ENCODE peak calls at places on chromosome X, in six cellular contexts. X is lung, T is IMR-90, G is body of pancreas, O is RWPE1, B is RWPE2. H is an unnamed sample.

GRCh38 chrX:105488731-105489130 is 268.2 kb upstream of the TEX13A start:
- DNase-seq in X (no peak), T (no peak), G (no peak), O (no peak), B (no peak), H (no peak)

GRCh38 chrX:101415180-101416130 is 7.4 kb downstream of the HNRNPH2 start:
- DNase-seq in X (peak), T (peak), G (peak), O (peak), B (no peak), H (peak)

GRCh38 chrX:103360092-103360491 is 3.8 kb downstream of the TCEAL9 start:
- DNase-seq in X (no peak), T (no peak), G (no peak), O (no peak), B (no peak), H (no peak)

GRCh38 chrX:1581132-1581531 is 10.3 kb upstream of the AKAP17A start:
- DNase-seq in X (peak), T (no peak), G (peak), O (peak), B (no peak), H (peak)

GRCh38 chrX:26851981-26852380 is 611.2 kb downstream of the PPP4R3C start:
- DNase-seq in X (no peak), T (no peak), G (no peak), O (no peak), B (no peak), H (no peak)

GRCh38 chrX:30895331-30895730 is 6.3 kb upstream of the TAB3 start:
- DNase-seq in X (no peak), T (no peak), G (no peak), O (no peak), B (no peak), H (no peak)

GRCh38 chrX:67544871-67545771 is 1.3 kb downstream of the AR start:
- DNase-seq in X (no peak), T (peak), G (peak), O (no peak), B (no peak), H (no peak)

GRCh38 chrX:41238543-41238942 is 95.4 kb upstream of the DDX3X start:
- DNase-seq in X (no peak), T (peak), G (no peak), O (peak), B (no peak), H (no peak)

GRCh38 chrX:29145316-29145715 is 558.1 kb downstream of the IL1RAPL1 start:
- DNase-seq in X (no peak), T (peak), G (no peak), O (no peak), B (no peak), H (no peak)

GRCh38 chrX:40938418-40938817 is 146.8 kb upstream of the USP9X start:
- DNase-seq in X (no peak), T (peak), G (no peak), O (no peak), B (no peak), H (no peak)

GRCh38 chrX:109485470-109486340 is 3.8 kb upstream of the GUCY2F start:
- DNase-seq in X (peak), T (peak), G (peak), O (peak), B (no peak), H (peak)

GRCh38 chrX:123736333-123736921 is 3.6 kb upstream of the THOC2 start:
- DNase-seq in X (no peak), T (peak), G (no peak), O (no peak), B (no peak), H (no peak)

GRCh38 chrX:3345281-3346081 is 971 bp downstream of the MXRA5 start:
- DNase-seq in X (no peak), T (no peak), G (peak), O (peak), B (no peak), H (no peak)

GRCh38 chrX:108275732-108276131 is 162.5 kb downstream of the COL4A6 start:
- DNase-seq in X (no peak), T (no peak), G (no peak), O (no peak), B (no peak), H (no peak)

GRCh38 chrX:102339312-102340298 is 92.6 kb downstream of the NXF2 start:
- DNase-seq in X (no peak), T (no peak), G (peak), O (no peak), B (no peak), H (no peak)

GRCh38 chrX:118569676-118570075 is 74.1 kb downstream of the DOCK11 start:
- DNase-seq in X (no peak), T (no peak), G (no peak), O (no peak), B (no peak), H (no peak)

GRCh38 chrX:102765794-102766193 is 45.3 kb downstream of the GPRASP3 start:
- DNase-seq in X (no peak), T (peak), G (no peak), O (no peak), B (no peak), H (no peak)

GRCh38 chrX:132774312-132774711 is 184.1 kb downstream of the HS6ST2 start:
- DNase-seq in X (no peak), T (no peak), G (no peak), O (no peak), B (no peak), H (no peak)

GRCh38 chrX:675896-676295 is 45.3 kb downstream of the SHOX start:
- DNase-seq in X (no peak), T (no peak), G (no peak), O (no peak), B (peak), H (no peak)

GRCh38 chrX:40473460-40474204 is 107.1 kb upstream of the ATP6AP2 start:
- DNase-seq in X (no peak), T (no peak), G (no peak), O (no peak), B (no peak), H (no peak)

GRCh38 chrX:118346258-118347094 is 570 bp downstream of the WDR44 start:
- DNase-seq in X (peak), T (no peak), G (peak), O (peak), B (peak), H (no peak)

GRCh38 chrX:80576815-80577533 is 156.7 kb downstream of the TENT5D start:
- DNase-seq in X (no peak), T (no peak), G (no peak), O (no peak), B (no peak), H (no peak)

GRCh38 chrX:115690554-115691216 is 129.7 kb downstream of the PLS3 start:
- DNase-seq in X (peak), T (peak), G (peak), O (peak), B (no peak), H (peak)

GRCh38 chrX:150478496-150479492 is 89.6 kb upstream of the MTM1 start:
- DNase-seq in X (no peak), T (no peak), G (no peak), O (no peak), B (no peak), H (no peak)

GRCh38 chrX:135477576-135477975 is 42.9 kb upstream of the INTS6L start:
- DNase-seq in X (peak), T (peak), G (peak), O (peak), B (no peak), H (peak)

GRCh38 chrX:86348669-86349068 is 200.4 kb downstream of the DACH2 start:
- DNase-seq in X (no peak), T (no peak), G (no peak), O (no peak), B (no peak), H (no peak)

GRCh38 chrX:150018931-150019331 is 80.6 kb upstream of the EOLA2 start:
- DNase-seq in X (no peak), T (peak), G (no peak), O (no peak), B (no peak), H (no peak)

GRCh38 chrX:107775000-107775733 is 420 bp downstream of the TSC22D3 start:
- DNase-seq in X (no peak), T (no peak), G (peak), O (no peak), B (no peak), H (no peak)

GRCh38 chrX:148755111-148755510 is 254.7 kb downstream of the AFF2 start:
- DNase-seq in X (no peak), T (no peak), G (no peak), O (no peak), B (no peak), H (no peak)

GRCh38 chrX:67353651-67354370 is 190.0 kb upstream of the AR start:
- DNase-seq in X (no peak), T (no peak), G (no peak), O (no peak), B (no peak), H (no peak)

GRCh38 chrX:80810365-80810978 is 795 bp upstream of the BRWD3 start:
- DNase-seq in X (no peak), T (no peak), G (no peak), O (peak), B (no peak), H (no peak)

GRCh38 chrX:21975827-21976226 is 35.3 kb downstream of the SMS start:
- DNase-seq in X (no peak), T (peak), G (no peak), O (no peak), B (no peak), H (no peak)

GRCh38 chrX:151754042-151754419 is 19.5 kb downstream of the CNGA2 start:
- DNase-seq in X (no peak), T (peak), G (peak), O (peak), B (peak), H (no peak)

GRCh38 chrX:131792356-131792749 is 230.7 kb upstream of the STK26 start:
- DNase-seq in X (peak), T (peak), G (peak), O (no peak), B (no peak), H (peak)

GRCh38 chrX:40168183-40169015 is 70.6 kb upstream of the BCOR start:
- DNase-seq in X (no peak), T (no peak), G (no peak), O (no peak), B (no peak), H (no peak)

GRCh38 chrX:15425024-15425423 is 40.8 kb upstream of the VEGFD start:
- DNase-seq in X (no peak), T (no peak), G (no peak), O (no peak), B (no peak), H (no peak)

DNA sequence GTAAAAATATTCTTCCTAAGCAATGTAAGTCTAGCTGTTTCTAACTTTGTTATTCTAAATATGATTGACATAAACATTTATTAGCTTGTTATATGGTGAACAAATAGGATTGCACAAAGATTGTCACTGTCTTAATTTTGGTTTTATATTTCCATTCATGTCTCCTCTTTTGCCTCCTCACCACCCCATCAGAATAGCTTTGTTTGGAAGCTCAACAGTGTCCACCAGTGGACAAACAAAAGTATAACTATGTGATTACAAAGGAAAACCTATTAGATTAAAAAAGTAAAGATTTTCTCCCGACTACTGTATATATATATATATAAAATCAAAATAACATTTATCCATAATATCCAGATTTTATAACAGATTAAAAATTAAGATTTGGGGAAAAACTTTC is 468.2 kb downstream of the ZIC3 start:
- DNase-seq in X (no peak), T (no peak), G (no peak), O (no peak), B (no peak), H (no peak)
- TF ChIP-seq CTCF in X (no peak), T (no peak), G (no peak), O (no peak), B (peak), H (no peak)

DNA sequence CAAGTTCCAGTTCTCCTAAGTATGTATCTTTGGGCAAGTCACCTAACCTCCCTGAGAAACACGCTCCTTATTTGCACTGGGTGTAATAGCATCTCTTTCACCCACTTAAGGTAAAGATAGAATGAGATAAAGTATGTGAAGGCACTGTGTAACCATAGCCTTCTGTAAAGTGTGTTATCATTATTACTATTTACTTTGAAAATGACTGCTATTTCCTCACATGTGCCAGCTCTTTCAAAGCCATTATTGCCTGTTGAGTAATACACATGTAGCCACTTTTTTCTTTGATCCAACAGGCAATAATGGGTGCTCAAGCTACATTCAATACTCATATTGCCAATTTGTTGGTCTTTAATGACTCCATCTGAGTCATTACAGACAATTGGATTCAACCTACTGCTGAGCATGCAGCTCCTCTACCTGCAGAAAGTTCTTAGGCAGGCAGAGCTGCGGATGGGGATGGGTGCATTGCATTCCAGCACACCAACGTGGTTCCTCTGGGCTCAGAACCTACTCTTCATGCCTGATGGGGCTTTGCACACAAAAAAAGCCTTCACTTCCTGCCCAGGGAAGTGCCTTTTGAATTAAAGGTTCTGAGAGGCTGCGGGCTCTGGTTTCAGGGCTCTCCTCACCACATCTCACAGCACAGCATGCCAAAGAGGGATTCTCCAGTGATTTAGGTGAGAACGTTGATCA is 9.7 kb downstream of the PTCHD1 start:
- DNase-seq in X (no peak), T (no peak), G (no peak), O (no peak), B (no peak), H (no peak)
- TF ChIP-seq CTCF in X (no peak), T (no peak), G (no peak), O (no peak), B (no peak), H (no peak)

GRCh38 chrX:48831136-48831908 is 4.1 kb downstream of the PCSK1N start:
- DNase-seq in X (no peak), T (no peak), G (no peak), O (no peak), B (no peak), H (no peak)
- TF ChIP-seq CTCF in X (no peak), T (no peak), G (no peak), O (no peak), B (no peak), H (no peak)

DNA sequence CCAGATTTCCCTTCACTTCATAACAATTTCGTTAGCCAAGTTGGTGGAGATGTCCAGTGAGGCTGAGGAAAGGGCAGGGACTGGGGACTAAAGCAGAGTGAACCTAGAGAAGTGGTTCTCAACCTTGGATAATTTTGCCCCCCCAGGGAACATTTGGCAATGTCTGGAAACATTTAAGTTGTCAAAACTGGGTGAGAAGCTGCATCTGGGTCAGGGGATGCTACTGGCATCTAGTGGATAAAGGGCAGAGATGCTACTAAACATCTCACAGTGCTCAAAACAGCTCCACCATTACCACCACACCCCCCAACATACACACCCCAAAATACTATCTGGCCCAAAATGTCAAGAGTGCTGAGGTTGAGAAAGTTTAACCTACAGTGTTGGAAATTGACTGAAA is 32.0 kb upstream of the FGF16 start:
- DNase-seq in X (no peak), T (no peak), G (no peak), O (no peak), B (no peak), H (no peak)
- TF ChIP-seq CTCF in X (no peak), T (no peak), G (no peak), O (no peak), B (peak), H (no peak)

DNA sequence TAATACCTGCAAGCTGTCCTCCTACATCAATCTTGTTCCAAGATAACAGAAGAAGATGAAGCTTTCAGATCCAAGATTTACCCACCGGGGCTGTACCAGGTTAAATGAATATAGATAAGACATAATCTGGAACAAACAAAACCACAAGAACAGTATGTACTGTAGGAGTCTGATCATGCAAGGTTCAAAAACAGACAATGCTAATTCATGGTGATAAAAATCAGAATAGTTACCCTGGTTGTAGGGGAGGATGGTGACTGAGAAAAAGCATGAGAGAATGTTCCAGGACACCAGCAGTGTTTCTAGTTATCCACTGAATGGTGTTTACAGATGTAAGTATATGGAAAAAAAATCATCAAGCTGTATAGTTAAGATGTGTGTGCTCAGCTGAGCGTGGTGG is 211.6 kb upstream of the TBL1X start:
- DNase-seq in X (no peak), T (no peak), G (no peak), O (no peak), B (no peak), H (no peak)
- TF ChIP-seq CTCF in X (no peak), T (no peak), G (no peak), O (no peak), B (no peak), H (no peak)

DNA sequence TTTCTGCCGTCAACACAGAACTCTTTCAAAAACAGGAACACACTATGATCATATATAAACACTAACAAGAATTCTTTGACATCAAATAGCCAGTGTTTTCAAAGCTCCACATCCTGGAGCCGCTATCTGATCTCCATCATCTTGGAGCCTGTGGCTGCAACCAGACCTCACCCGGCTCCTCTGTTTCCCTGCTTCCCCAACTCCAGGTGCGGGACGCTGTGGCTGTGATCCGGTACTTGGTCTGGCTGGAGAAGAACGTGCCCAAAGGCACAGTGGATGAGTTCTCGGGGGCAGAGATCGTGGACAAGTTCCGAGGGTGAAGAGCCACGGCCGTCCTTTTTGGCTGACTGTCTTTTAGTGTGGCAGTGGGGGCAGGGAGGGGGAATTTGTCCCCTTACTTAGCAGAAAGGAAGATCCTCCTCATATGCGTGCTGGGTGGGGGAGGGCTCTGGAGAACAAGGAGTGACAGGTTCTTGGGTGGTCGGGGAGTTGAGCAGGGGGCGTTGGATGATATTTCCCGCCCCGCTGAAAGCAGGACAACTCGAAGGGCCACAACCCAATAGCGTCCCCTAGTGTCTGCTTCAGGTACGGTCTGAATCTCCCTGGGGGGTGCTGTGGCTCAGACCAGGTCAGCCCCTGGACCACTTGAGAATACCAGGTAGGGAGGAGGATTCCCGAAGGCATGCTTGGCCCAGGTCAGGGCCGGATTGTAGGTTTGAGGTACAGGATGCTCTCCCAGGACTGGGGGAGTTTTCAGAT is 15.7 kb downstream of the XPNPEP2 start:
- DNase-seq in X (no peak), T (no peak), G (no peak), O (no peak), B (no peak), H (no peak)
- TF ChIP-seq CTCF in X (no peak), T (peak), G (peak), O (no peak), B (no peak), H (peak)

GRCh38 chrX:13128104-13128503 is 83.7 kb upstream of the FAM9C start:
- DNase-seq in X (no peak), T (peak), G (no peak), O (peak), B (no peak), H (no peak)

GRCh38 chrX:13125188-13125587 is 80.8 kb upstream of the FAM9C start:
- DNase-seq in X (no peak), T (no peak), G (no peak), O (no peak), B (no peak), H (no peak)

GRCh38 chrX:13131511-13132137 is 87.2 kb upstream of the FAM9C start:
- DNase-seq in X (no peak), T (no peak), G (no peak), O (no peak), B (no peak), H (no peak)

GRCh38 chrX:13126785-13127184 is 82.4 kb upstream of the FAM9C start:
- DNase-seq in X (no peak), T (no peak), G (no peak), O (no peak), B (no peak), H (no peak)

GRCh38 chrX:13130776-13131175 is 86.4 kb upstream of the FAM9C start:
- DNase-seq in X (no peak), T (peak), G (no peak), O (no peak), B (no peak), H (no peak)
- TF ChIP-seq CTCF in X (no peak), T (no peak), G (no peak), O (no peak), B (no peak), H (no peak)